ENCODE peak calls at places on chromosomes 12 and 14, in ten cellular contexts. F is KG1; O is epithelial cell of proximal tubule; M is hippocampal formation; Q is stimulated activated CD4-positive, alpha-beta T cell treated with anti-CD3 and anti-CD28 coated beads, Interleukin-15, amount 100 ng/mL, for 1 hour; R is sciatic nerve; C is activated CD4-positive, alpha-beta T cell treated with anti-CD3 and anti-CD28 coated beads for 24 hours; E is NCI-H345; J is naive thymus-derived CD4-positive, alpha-beta T cell; X is effector CD4-positive, alpha-beta T cell. W is an unnamed sample.

GRCh38 chr12:111201036-111201435 is 167.9 kb downstream of the PHETA1 start:
- DNase-seq in J (no peak), X (no peak), E (peak), R (no peak), M (no peak), Q (no peak), F (no peak), O (no peak), C (no peak), W (no peak)

GRCh38 chr14:101209594-101209993 is 306.1 kb upstream of the RTL1 start:
- DNase-seq in E (no peak), O (no peak), C (no peak), J (no peak), F (no peak), M (no peak), R (no peak), Q (no peak), X (no peak), W (no peak)

GRCh38 chr14:20799955-20800544 is 2.6 kb downstream of the RNASE1 start:
- DNase-seq in M (peak), F (no peak), C (no peak), R (no peak), Q (no peak), X (no peak), E (no peak), J (no peak), O (no peak), W (no peak)

GRCh38 chr14:49249022-49249421 is 337.2 kb downstream of the RPS29 start:
- DNase-seq in O (no peak), C (no peak), X (no peak), J (no peak), F (no peak), R (no peak), E (no peak), Q (no peak), M (peak), W (no peak)

GRCh38 chr12:64634508-64635092 is 24.3 kb downstream of the RASSF3 start:
- DNase-seq in Q (no peak), X (no peak), M (no peak), O (no peak), J (no peak), E (no peak), R (no peak), C (no peak), F (no peak), W (no peak)

GRCh38 chr14:64758711-64759554 is 54.7 kb downstream of the PLEKHG3 start:
- DNase-seq in O (no peak), X (no peak), R (no peak), E (peak), M (no peak), C (no peak), F (no peak), J (no peak), Q (no peak), W (peak)

GRCh38 chr14:100586520-100587247 is 533 bp downstream of the BEGAIN start:
- DNase-seq in C (peak), O (no peak), M (no peak), F (no peak), J (no peak), X (no peak), R (peak), Q (no peak), E (peak), W (no peak)

GRCh38 chr12:6097384-6097783 is 27.1 kb downstream of the VWF start:
- DNase-seq in F (no peak), M (no peak), X (no peak), Q (no peak), R (peak), E (no peak), C (no peak), J (no peak), O (no peak), W (peak)

GRCh38 chr12:115667116-115667515 is 610.4 kb downstream of the MED13L start:
- DNase-seq in J (no peak), O (no peak), X (no peak), E (no peak), C (no peak), R (no peak), F (no peak), M (no peak), Q (no peak), W (no peak)

GRCh38 chr14:34536951-34537676 is 2.4 kb downstream of the EAPP start:
- DNase-seq in C (no peak), J (no peak), F (no peak), O (peak), E (no peak), X (no peak), Q (no peak), M (no peak), R (no peak), W (peak)

GRCh38 chr14:99524804-99525698 is 43.8 kb downstream of the CCNK start:
- DNase-seq in E (no peak), R (no peak), O (no peak), M (no peak), C (no peak), J (peak), Q (no peak), F (no peak), X (no peak), W (peak)

GRCh38 chr12:75086086-75087038 is 123.3 kb downstream of the KCNC2 start:
- DNase-seq in Q (no peak), R (no peak), E (no peak), M (no peak), X (no peak), J (no peak), O (no peak), F (no peak), C (no peak), W (no peak)

GRCh38 chr12:131384544-131384855 is 326.4 kb upstream of the SFSWAP start:
- DNase-seq in C (no peak), E (no peak), R (no peak), Q (no peak), O (no peak), X (no peak), J (no peak), F (no peak), M (no peak), W (no peak)

GRCh38 chr14:34650786-34651584 is 21.0 kb upstream of the SNX6 start:
- DNase-seq in C (no peak), X (no peak), M (no peak), R (no peak), J (no peak), O (peak), Q (no peak), E (no peak), F (no peak), W (peak)

GRCh38 chr14:81219821-81220487 is 805 bp downstream of the GTF2A1 start:
- DNase-seq in X (peak), C (no peak), M (no peak), Q (peak), O (no peak), J (peak), E (peak), F (peak), R (peak), W (no peak)

GRCh38 chr14:44053422-44053821 is 453.7 kb downstream of the FSCB start:
- DNase-seq in J (no peak), X (no peak), F (no peak), R (no peak), E (no peak), Q (no peak), M (no peak), O (no peak), C (no peak), W (no peak)

GRCh38 chr14:34633697-34634096 is 3.7 kb upstream of the SNX6 start:
- DNase-seq in X (no peak), O (no peak), R (no peak), F (no peak), E (no peak), J (no peak), C (no peak), M (no peak), Q (no peak), W (no peak)

GRCh38 chr12:127260531-127260930 is 1006.4 kb upstream of the TMEM132C start:
- DNase-seq in C (no peak), M (no peak), J (no peak), E (no peak), X (no peak), O (no peak), Q (no peak), F (no peak), R (no peak), W (peak)

GRCh38 chr12:94750891-94751290 is 100.5 kb upstream of the TMCC3 start:
- DNase-seq in X (no peak), E (no peak), C (no peak), O (no peak), M (no peak), J (no peak), F (no peak), Q (no peak), R (no peak), W (no peak)

GRCh38 chr12:47721431-47721973 is 3.8 kb downstream of the ENDOU start:
- DNase-seq in C (no peak), X (no peak), M (no peak), O (no peak), E (no peak), J (no peak), F (no peak), R (no peak), Q (no peak), W (no peak)

GRCh38 chr12:3759878-3760277 is 7.0 kb upstream of the CRACR2A start:
- DNase-seq in M (no peak), O (no peak), J (no peak), X (no peak), Q (no peak), E (no peak), C (no peak), R (no peak), F (no peak), W (no peak)

GRCh38 chr12:58269476-58269875 is 328.1 kb downstream of the ATP23 start:
- DNase-seq in J (no peak), R (no peak), F (no peak), M (no peak), C (no peak), X (no peak), Q (no peak), O (no peak), E (no peak), W (no peak)

GRCh38 chr12:112705037-112705632 is 86.4 kb upstream of the RPH3A start:
- DNase-seq in J (no peak), Q (no peak), M (no peak), E (no peak), C (no peak), F (no peak), X (no peak), O (no peak), R (no peak), W (no peak)

GRCh38 chr14:37384870-37385596 is 187.3 kb downstream of the MIPOL1 start:
- DNase-seq in C (no peak), J (no peak), E (peak), R (no peak), O (no peak), Q (no peak), M (no peak), X (no peak), F (no peak), W (no peak)

GRCh38 chr12:93415723-93416464 is 25.9 kb downstream of the UBE2N start:
- DNase-seq in M (no peak), Q (no peak), X (no peak), O (no peak), E (no peak), J (no peak), F (no peak), R (no peak), C (no peak), W (no peak)

GRCh38 chr14:77505031-77505430 is 6.4 kb upstream of the ISM2 start:
- DNase-seq in J (no peak), Q (no peak), M (no peak), X (no peak), F (no peak), O (no peak), E (no peak), C (no peak), R (no peak), W (no peak)